ENCODE peak calls at places on chromosomes 13 and 19, in ten cellular contexts. One of them, this sample, is unnamed.

GRCh38 chr19:18843960-18844359 is 12.2 kb downstream of the UPF1 start:
- DNase-seq in naive thymus-derived CD4-positive, alpha-beta T cell: no peak
- DNase-seq in A549: no peak
- DNase-seq in BE2C: no peak
- DNase-seq in NCI-H2171 treated with DMSO at 0.1 percent for 48 hours: no peak
- DNase-seq in T-helper 1 cell: no peak
- DNase-seq in cerebellar nuclear complex: no peak
- DNase-seq in activated naive CD4-positive, alpha-beta T cell treated with anti-CD3 and anti-CD28 coated beads, Interleukin-2, amount 50 U/mL, for 16 hours: no peak
- DNase-seq in activated CD4-positive, alpha-beta T cell treated with anti-CD3 and anti-CD28 coated beads for 36 hours: no peak
- DNase-seq in HepG2: no peak
- DNase-seq in this sample: no peak

GRCh38 chr13:66578305-66578704 is 651.8 kb downstream of the PCDH9 start:
- DNase-seq in naive thymus-derived CD4-positive, alpha-beta T cell: no peak
- DNase-seq in activated naive CD4-positive, alpha-beta T cell treated with anti-CD3 and anti-CD28 coated beads, Interleukin-2, amount 50 U/mL, for 16 hours: no peak
- DNase-seq in A549: no peak
- DNase-seq in T-helper 1 cell: no peak
- DNase-seq in cerebellar nuclear complex: no peak
- DNase-seq in HepG2: no peak
- DNase-seq in NCI-H2171 treated with DMSO at 0.1 percent for 48 hours: no peak
- DNase-seq in activated CD4-positive, alpha-beta T cell treated with anti-CD3 and anti-CD28 coated beads for 36 hours: no peak
- DNase-seq in BE2C: no peak
- DNase-seq in this sample: no peak

GRCh38 chr13:66234159-66234558 is 996.0 kb downstream of the PCDH9 start:
- DNase-seq in activated naive CD4-positive, alpha-beta T cell treated with anti-CD3 and anti-CD28 coated beads, Interleukin-2, amount 50 U/mL, for 16 hours: no peak
- DNase-seq in naive thymus-derived CD4-positive, alpha-beta T cell: no peak
- DNase-seq in activated CD4-positive, alpha-beta T cell treated with anti-CD3 and anti-CD28 coated beads for 36 hours: no peak
- DNase-seq in BE2C: no peak
- DNase-seq in cerebellar nuclear complex: no peak
- DNase-seq in A549: no peak
- DNase-seq in NCI-H2171 treated with DMSO at 0.1 percent for 48 hours: no peak
- DNase-seq in T-helper 1 cell: no peak
- DNase-seq in HepG2: peak; percentile 6
- DNase-seq in this sample: no peak

GRCh38 chr19:19822148-19822429 is 539 bp upstream of the ZNF506 start:
- DNase-seq in activated naive CD4-positive, alpha-beta T cell treated with anti-CD3 and anti-CD28 coated beads, Interleukin-2, amount 50 U/mL, for 16 hours: no peak
- DNase-seq in HepG2: no peak
- DNase-seq in activated CD4-positive, alpha-beta T cell treated with anti-CD3 and anti-CD28 coated beads for 36 hours: peak; percentile 36
- DNase-seq in BE2C: peak; percentile 13
- DNase-seq in NCI-H2171 treated with DMSO at 0.1 percent for 48 hours: no peak
- DNase-seq in A549: no peak
- DNase-seq in naive thymus-derived CD4-positive, alpha-beta T cell: no peak
- DNase-seq in cerebellar nuclear complex: no peak
- DNase-seq in T-helper 1 cell: no peak
- DNase-seq in this sample: no peak

GRCh38 chr13:44373601-44374347 is at the start of gene SERP2:
- DNase-seq in T-helper 1 cell: no peak
- DNase-seq in naive thymus-derived CD4-positive, alpha-beta T cell: no peak
- DNase-seq in A549: no peak
- DNase-seq in BE2C: peak; percentile 69
- DNase-seq in NCI-H2171 treated with DMSO at 0.1 percent for 48 hours: peak; percentile 5
- DNase-seq in cerebellar nuclear complex: no peak
- DNase-seq in activated CD4-positive, alpha-beta T cell treated with anti-CD3 and anti-CD28 coated beads for 36 hours: peak; percentile 31
- DNase-seq in HepG2: no peak
- DNase-seq in activated naive CD4-positive, alpha-beta T cell treated with anti-CD3 and anti-CD28 coated beads, Interleukin-2, amount 50 U/mL, for 16 hours: no peak
- DNase-seq in this sample: peak; percentile 45

GRCh38 chr19:6414793-6415591 is 9.6 kb downstream of the KHSRP start:
- DNase-seq in naive thymus-derived CD4-positive, alpha-beta T cell: no peak
- DNase-seq in cerebellar nuclear complex: no peak
- DNase-seq in A549: no peak
- DNase-seq in activated CD4-positive, alpha-beta T cell treated with anti-CD3 and anti-CD28 coated beads for 36 hours: no peak
- DNase-seq in BE2C: no peak
- DNase-seq in NCI-H2171 treated with DMSO at 0.1 percent for 48 hours: no peak
- DNase-seq in HepG2: no peak
- DNase-seq in T-helper 1 cell: no peak
- DNase-seq in activated naive CD4-positive, alpha-beta T cell treated with anti-CD3 and anti-CD28 coated beads, Interleukin-2, amount 50 U/mL, for 16 hours: no peak
- DNase-seq in this sample: no peak

GRCh38 chr13:93425411-93425810 is 198.8 kb downstream of the GPC6 start:
- DNase-seq in A549: no peak
- DNase-seq in NCI-H2171 treated with DMSO at 0.1 percent for 48 hours: no peak
- DNase-seq in naive thymus-derived CD4-positive, alpha-beta T cell: no peak
- DNase-seq in BE2C: no peak
- DNase-seq in activated naive CD4-positive, alpha-beta T cell treated with anti-CD3 and anti-CD28 coated beads, Interleukin-2, amount 50 U/mL, for 16 hours: no peak
- DNase-seq in activated CD4-positive, alpha-beta T cell treated with anti-CD3 and anti-CD28 coated beads for 36 hours: no peak
- DNase-seq in cerebellar nuclear complex: no peak
- DNase-seq in HepG2: no peak
- DNase-seq in T-helper 1 cell: no peak
- DNase-seq in this sample: no peak

GRCh38 chr13:70183041-70183440 is 74.8 kb upstream of the KLHL1 start:
- DNase-seq in HepG2: no peak
- DNase-seq in naive thymus-derived CD4-positive, alpha-beta T cell: no peak
- DNase-seq in T-helper 1 cell: no peak
- DNase-seq in BE2C: no peak
- DNase-seq in A549: peak; percentile 0
- DNase-seq in NCI-H2171 treated with DMSO at 0.1 percent for 48 hours: no peak
- DNase-seq in activated naive CD4-positive, alpha-beta T cell treated with anti-CD3 and anti-CD28 coated beads, Interleukin-2, amount 50 U/mL, for 16 hours: no peak
- DNase-seq in activated CD4-positive, alpha-beta T cell treated with anti-CD3 and anti-CD28 coated beads for 36 hours: no peak
- DNase-seq in cerebellar nuclear complex: no peak
- DNase-seq in this sample: no peak

GRCh38 chr13:113125506-113126264 is 3.1 kb downstream of the F10 start:
- DNase-seq in activated CD4-positive, alpha-beta T cell treated with anti-CD3 and anti-CD28 coated beads for 36 hours: no peak
- DNase-seq in naive thymus-derived CD4-positive, alpha-beta T cell: no peak
- DNase-seq in A549: no peak
- DNase-seq in HepG2: no peak
- DNase-seq in activated naive CD4-positive, alpha-beta T cell treated with anti-CD3 and anti-CD28 coated beads, Interleukin-2, amount 50 U/mL, for 16 hours: no peak
- DNase-seq in T-helper 1 cell: no peak
- DNase-seq in BE2C: peak; percentile 4
- DNase-seq in cerebellar nuclear complex: no peak
- DNase-seq in NCI-H2171 treated with DMSO at 0.1 percent for 48 hours: no peak
- DNase-seq in this sample: no peak

GRCh38 chr19:9528757-9529336 is 9.6 kb downstream of the ZNF426 start:
- DNase-seq in A549: peak; percentile 12
- DNase-seq in NCI-H2171 treated with DMSO at 0.1 percent for 48 hours: no peak
- DNase-seq in T-helper 1 cell: no peak
- DNase-seq in naive thymus-derived CD4-positive, alpha-beta T cell: no peak
- DNase-seq in activated CD4-positive, alpha-beta T cell treated with anti-CD3 and anti-CD28 coated beads for 36 hours: no peak
- DNase-seq in activated naive CD4-positive, alpha-beta T cell treated with anti-CD3 and anti-CD28 coated beads, Interleukin-2, amount 50 U/mL, for 16 hours: no peak
- DNase-seq in HepG2: no peak
- DNase-seq in BE2C: no peak
- DNase-seq in cerebellar nuclear complex: no peak
- DNase-seq in this sample: no peak

GRCh38 chr13:101053694-101054093 is 362.6 kb downstream of the NALCN start:
- DNase-seq in cerebellar nuclear complex: no peak
- DNase-seq in activated naive CD4-positive, alpha-beta T cell treated with anti-CD3 and anti-CD28 coated beads, Interleukin-2, amount 50 U/mL, for 16 hours: no peak
- DNase-seq in T-helper 1 cell: no peak
- DNase-seq in naive thymus-derived CD4-positive, alpha-beta T cell: no peak
- DNase-seq in HepG2: no peak
- DNase-seq in BE2C: no peak
- DNase-seq in activated CD4-positive, alpha-beta T cell treated with anti-CD3 and anti-CD28 coated beads for 36 hours: no peak
- DNase-seq in A549: no peak
- DNase-seq in NCI-H2171 treated with DMSO at 0.1 percent for 48 hours: no peak
- DNase-seq in this sample: no peak

GRCh38 chr13:25783480-25784081 is 268.2 kb downstream of the SHISA2 start:
- DNase-seq in activated naive CD4-positive, alpha-beta T cell treated with anti-CD3 and anti-CD28 coated beads, Interleukin-2, amount 50 U/mL, for 16 hours: no peak
- DNase-seq in T-helper 1 cell: no peak
- DNase-seq in A549: no peak
- DNase-seq in BE2C: no peak
- DNase-seq in activated CD4-positive, alpha-beta T cell treated with anti-CD3 and anti-CD28 coated beads for 36 hours: no peak
- DNase-seq in naive thymus-derived CD4-positive, alpha-beta T cell: no peak
- DNase-seq in cerebellar nuclear complex: no peak
- DNase-seq in NCI-H2171 treated with DMSO at 0.1 percent for 48 hours: peak; percentile 93
- DNase-seq in HepG2: no peak
- DNase-seq in this sample: no peak

GRCh38 chr19:23771761-23772667 is 13.3 kb upstream of the ZNF681 start:
- DNase-seq in activated CD4-positive, alpha-beta T cell treated with anti-CD3 and anti-CD28 coated beads for 36 hours: peak; percentile 45
- DNase-seq in activated naive CD4-positive, alpha-beta T cell treated with anti-CD3 and anti-CD28 coated beads, Interleukin-2, amount 50 U/mL, for 16 hours: no peak
- DNase-seq in BE2C: no peak
- DNase-seq in A549: no peak
- DNase-seq in HepG2: no peak
- DNase-seq in cerebellar nuclear complex: no peak
- DNase-seq in T-helper 1 cell: no peak
- DNase-seq in naive thymus-derived CD4-positive, alpha-beta T cell: no peak
- DNase-seq in NCI-H2171 treated with DMSO at 0.1 percent for 48 hours: no peak
- DNase-seq in this sample: no peak

GRCh38 chr13:112254900-112255299 is 121.3 kb upstream of the SPACA7 start:
- DNase-seq in NCI-H2171 treated with DMSO at 0.1 percent for 48 hours: no peak
- DNase-seq in activated naive CD4-positive, alpha-beta T cell treated with anti-CD3 and anti-CD28 coated beads, Interleukin-2, amount 50 U/mL, for 16 hours: no peak
- DNase-seq in A549: no peak
- DNase-seq in T-helper 1 cell: no peak
- DNase-seq in naive thymus-derived CD4-positive, alpha-beta T cell: no peak
- DNase-seq in cerebellar nuclear complex: no peak
- DNase-seq in BE2C: no peak
- DNase-seq in HepG2: no peak
- DNase-seq in activated CD4-positive, alpha-beta T cell treated with anti-CD3 and anti-CD28 coated beads for 36 hours: no peak
- DNase-seq in this sample: no peak

GRCh38 chr19:7799640-7800355 is 30.2 kb upstream of the EVI5L start:
- DNase-seq in naive thymus-derived CD4-positive, alpha-beta T cell: peak; percentile 13
- DNase-seq in cerebellar nuclear complex: peak; percentile 70
- DNase-seq in HepG2: peak; percentile 60
- DNase-seq in BE2C: peak; percentile 73
- DNase-seq in T-helper 1 cell: peak; percentile 17
- DNase-seq in activated naive CD4-positive, alpha-beta T cell treated with anti-CD3 and anti-CD28 coated beads, Interleukin-2, amount 50 U/mL, for 16 hours: peak; percentile 53
- DNase-seq in activated CD4-positive, alpha-beta T cell treated with anti-CD3 and anti-CD28 coated beads for 36 hours: peak; percentile 73
- DNase-seq in A549: peak; percentile 67
- DNase-seq in NCI-H2171 treated with DMSO at 0.1 percent for 48 hours: peak; percentile 71
- DNase-seq in this sample: peak; percentile 76

GRCh38 chr19:39110263-39110967 is 15.2 kb upstream of the PAK4 start:
- DNase-seq in A549: peak; percentile 72
- DNase-seq in HepG2: peak; percentile 38
- DNase-seq in activated naive CD4-positive, alpha-beta T cell treated with anti-CD3 and anti-CD28 coated beads, Interleukin-2, amount 50 U/mL, for 16 hours: peak; percentile 78
- DNase-seq in naive thymus-derived CD4-positive, alpha-beta T cell: peak; percentile 33
- DNase-seq in cerebellar nuclear complex: peak; percentile 21
- DNase-seq in T-helper 1 cell: peak; percentile 45
- DNase-seq in BE2C: peak; percentile 62
- DNase-seq in activated CD4-positive, alpha-beta T cell treated with anti-CD3 and anti-CD28 coated beads for 36 hours: peak; percentile 85
- DNase-seq in NCI-H2171 treated with DMSO at 0.1 percent for 48 hours: peak; percentile 75
- DNase-seq in this sample: peak; percentile 54

GRCh38 chr19:679418-680286 is 3.5 kb downstream of the FSTL3 start:
- DNase-seq in T-helper 1 cell: peak; percentile 28
- DNase-seq in BE2C: peak; percentile 53
- DNase-seq in A549: peak; percentile 78
- DNase-seq in activated naive CD4-positive, alpha-beta T cell treated with anti-CD3 and anti-CD28 coated beads, Interleukin-2, amount 50 U/mL, for 16 hours: peak; percentile 44
- DNase-seq in naive thymus-derived CD4-positive, alpha-beta T cell: no peak
- DNase-seq in NCI-H2171 treated with DMSO at 0.1 percent for 48 hours: peak; percentile 55
- DNase-seq in activated CD4-positive, alpha-beta T cell treated with anti-CD3 and anti-CD28 coated beads for 36 hours: peak; percentile 69
- DNase-seq in HepG2: no peak
- DNase-seq in cerebellar nuclear complex: no peak
- DNase-seq in this sample: peak; percentile 38

GRCh38 chr13:57666554-57666953 is 35.0 kb downstream of the PCDH17 start:
- DNase-seq in A549: no peak
- DNase-seq in activated naive CD4-positive, alpha-beta T cell treated with anti-CD3 and anti-CD28 coated beads, Interleukin-2, amount 50 U/mL, for 16 hours: no peak
- DNase-seq in BE2C: no peak
- DNase-seq in NCI-H2171 treated with DMSO at 0.1 percent for 48 hours: no peak
- DNase-seq in T-helper 1 cell: no peak
- DNase-seq in activated CD4-positive, alpha-beta T cell treated with anti-CD3 and anti-CD28 coated beads for 36 hours: no peak
- DNase-seq in HepG2: no peak
- DNase-seq in naive thymus-derived CD4-positive, alpha-beta T cell: no peak
- DNase-seq in cerebellar nuclear complex: no peak
- DNase-seq in this sample: no peak

GRCh38 chr19:44641460-44641859 is 2.2 kb upstream of the PVR start:
- DNase-seq in A549: no peak
- DNase-seq in naive thymus-derived CD4-positive, alpha-beta T cell: no peak
- DNase-seq in T-helper 1 cell: no peak
- DNase-seq in activated CD4-positive, alpha-beta T cell treated with anti-CD3 and anti-CD28 coated beads for 36 hours: no peak
- DNase-seq in BE2C: no peak
- DNase-seq in cerebellar nuclear complex: no peak
- DNase-seq in NCI-H2171 treated with DMSO at 0.1 percent for 48 hours: no peak
- DNase-seq in HepG2: no peak
- DNase-seq in activated naive CD4-positive, alpha-beta T cell treated with anti-CD3 and anti-CD28 coated beads, Interleukin-2, amount 50 U/mL, for 16 hours: no peak
- DNase-seq in this sample: no peak

GRCh38 chr19:47228937-47229673 is 1.9 kb downstream of the BBC3 start:
- DNase-seq in cerebellar nuclear complex: peak; percentile 5
- DNase-seq in activated CD4-positive, alpha-beta T cell treated with anti-CD3 and anti-CD28 coated beads for 36 hours: peak; percentile 41
- DNase-seq in BE2C: peak; percentile 29
- DNase-seq in A549: peak; percentile 75
- DNase-seq in activated naive CD4-positive, alpha-beta T cell treated with anti-CD3 and anti-CD28 coated beads, Interleukin-2, amount 50 U/mL, for 16 hours: no peak
- DNase-seq in NCI-H2171 treated with DMSO at 0.1 percent for 48 hours: no peak
- DNase-seq in T-helper 1 cell: peak; percentile 34
- DNase-seq in HepG2: peak; percentile 32
- DNase-seq in naive thymus-derived CD4-positive, alpha-beta T cell: peak; percentile 51
- DNase-seq in this sample: no peak

GRCh38 chr13:44437356-44438233 is 64.0 kb downstream of the SERP2 start:
- DNase-seq in naive thymus-derived CD4-positive, alpha-beta T cell: peak; percentile 33
- DNase-seq in A549: peak; percentile 49
- DNase-seq in HepG2: peak; percentile 35
- DNase-seq in NCI-H2171 treated with DMSO at 0.1 percent for 48 hours: peak; percentile 54
- DNase-seq in activated CD4-positive, alpha-beta T cell treated with anti-CD3 and anti-CD28 coated beads for 36 hours: no peak
- DNase-seq in BE2C: no peak
- DNase-seq in T-helper 1 cell: no peak
- DNase-seq in cerebellar nuclear complex: peak; percentile 53
- DNase-seq in activated naive CD4-positive, alpha-beta T cell treated with anti-CD3 and anti-CD28 coated beads, Interleukin-2, amount 50 U/mL, for 16 hours: no peak
- DNase-seq in this sample: no peak

GRCh38 chr19:48061401-48062344 is 17.8 kb upstream of the CABP5 start:
- DNase-seq in cerebellar nuclear complex: no peak
- DNase-seq in A549: no peak
- DNase-seq in HepG2: no peak
- DNase-seq in activated CD4-positive, alpha-beta T cell treated with anti-CD3 and anti-CD28 coated beads for 36 hours: no peak
- DNase-seq in activated naive CD4-positive, alpha-beta T cell treated with anti-CD3 and anti-CD28 coated beads, Interleukin-2, amount 50 U/mL, for 16 hours: no peak
- DNase-seq in T-helper 1 cell: no peak
- DNase-seq in naive thymus-derived CD4-positive, alpha-beta T cell: no peak
- DNase-seq in NCI-H2171 treated with DMSO at 0.1 percent for 48 hours: no peak
- DNase-seq in BE2C: no peak
- DNase-seq in this sample: no peak

GRCh38 chr19:46904114-46905060 is 43.6 kb downstream of the ARHGAP35 start:
- DNase-seq in T-helper 1 cell: no peak
- DNase-seq in A549: no peak
- DNase-seq in activated CD4-positive, alpha-beta T cell treated with anti-CD3 and anti-CD28 coated beads for 36 hours: no peak
- DNase-seq in cerebellar nuclear complex: no peak
- DNase-seq in naive thymus-derived CD4-positive, alpha-beta T cell: no peak
- DNase-seq in HepG2: no peak
- DNase-seq in activated naive CD4-positive, alpha-beta T cell treated with anti-CD3 and anti-CD28 coated beads, Interleukin-2, amount 50 U/mL, for 16 hours: no peak
- DNase-seq in BE2C: no peak
- DNase-seq in NCI-H2171 treated with DMSO at 0.1 percent for 48 hours: no peak
- DNase-seq in this sample: no peak

GRCh38 chr19:14003279-14004051 is 2.7 kb downstream of the RFX1 start:
- DNase-seq in A549: no peak
- DNase-seq in NCI-H2171 treated with DMSO at 0.1 percent for 48 hours: no peak
- DNase-seq in BE2C: no peak
- DNase-seq in HepG2: no peak
- DNase-seq in T-helper 1 cell: no peak
- DNase-seq in naive thymus-derived CD4-positive, alpha-beta T cell: no peak
- DNase-seq in activated CD4-positive, alpha-beta T cell treated with anti-CD3 and anti-CD28 coated beads for 36 hours: peak; percentile 49
- DNase-seq in cerebellar nuclear complex: no peak
- DNase-seq in activated naive CD4-positive, alpha-beta T cell treated with anti-CD3 and anti-CD28 coated beads, Interleukin-2, amount 50 U/mL, for 16 hours: no peak
- DNase-seq in this sample: no peak

GRCh38 chr13:110281736-110282135 is 25.2 kb downstream of the COL4A1 start:
- DNase-seq in T-helper 1 cell: no peak
- DNase-seq in activated CD4-positive, alpha-beta T cell treated with anti-CD3 and anti-CD28 coated beads for 36 hours: no peak
- DNase-seq in HepG2: no peak
- DNase-seq in cerebellar nuclear complex: no peak
- DNase-seq in A549: no peak
- DNase-seq in NCI-H2171 treated with DMSO at 0.1 percent for 48 hours: no peak
- DNase-seq in BE2C: no peak
- DNase-seq in naive thymus-derived CD4-positive, alpha-beta T cell: no peak
- DNase-seq in activated naive CD4-positive, alpha-beta T cell treated with anti-CD3 and anti-CD28 coated beads, Interleukin-2, amount 50 U/mL, for 16 hours: no peak
- DNase-seq in this sample: no peak

GRCh38 chr13:75480691-75481175 is 1.2 kb downstream of the TBC1D4 start:
- DNase-seq in activated CD4-positive, alpha-beta T cell treated with anti-CD3 and anti-CD28 coated beads for 36 hours: peak; percentile 63
- DNase-seq in naive thymus-derived CD4-positive, alpha-beta T cell: no peak
- DNase-seq in HepG2: peak; percentile 53
- DNase-seq in cerebellar nuclear complex: no peak
- DNase-seq in T-helper 1 cell: no peak
- DNase-seq in A549: peak; percentile 59
- DNase-seq in NCI-H2171 treated with DMSO at 0.1 percent for 48 hours: peak; percentile 72
- DNase-seq in BE2C: peak; percentile 68
- DNase-seq in activated naive CD4-positive, alpha-beta T cell treated with anti-CD3 and anti-CD28 coated beads, Interleukin-2, amount 50 U/mL, for 16 hours: peak; percentile 12
- DNase-seq in this sample: peak; percentile 39

GRCh38 chr13:51000576-51001260 is 91.1 kb downstream of the RNASEH2B start:
- DNase-seq in NCI-H2171 treated with DMSO at 0.1 percent for 48 hours: peak; percentile 92
- DNase-seq in A549: no peak
- DNase-seq in HepG2: no peak
- DNase-seq in naive thymus-derived CD4-positive, alpha-beta T cell: no peak
- DNase-seq in cerebellar nuclear complex: no peak
- DNase-seq in activated CD4-positive, alpha-beta T cell treated with anti-CD3 and anti-CD28 coated beads for 36 hours: no peak
- DNase-seq in activated naive CD4-positive, alpha-beta T cell treated with anti-CD3 and anti-CD28 coated beads, Interleukin-2, amount 50 U/mL, for 16 hours: no peak
- DNase-seq in BE2C: no peak
- DNase-seq in T-helper 1 cell: no peak
- DNase-seq in this sample: no peak

GRCh38 chr19:56301152-56301551 is 13.5 kb downstream of the ZSCAN5A start:
- DNase-seq in activated CD4-positive, alpha-beta T cell treated with anti-CD3 and anti-CD28 coated beads for 36 hours: no peak
- DNase-seq in activated naive CD4-positive, alpha-beta T cell treated with anti-CD3 and anti-CD28 coated beads, Interleukin-2, amount 50 U/mL, for 16 hours: no peak
- DNase-seq in T-helper 1 cell: no peak
- DNase-seq in HepG2: no peak
- DNase-seq in cerebellar nuclear complex: no peak
- DNase-seq in naive thymus-derived CD4-positive, alpha-beta T cell: no peak
- DNase-seq in NCI-H2171 treated with DMSO at 0.1 percent for 48 hours: no peak
- DNase-seq in BE2C: peak; percentile 30
- DNase-seq in A549: no peak
- DNase-seq in this sample: no peak

This sample was measured in neural crest cell.